ENCODE peak calls at places on chromosome 17, in five cellular contexts. One of them, this sample, is unnamed.

GRCh38 chr17:33520404-33521032 is 227.4 kb upstream of the ASIC2 start:
- DNase-seq in EL: peak
- DNase-seq in T47D: peak
- DNase-seq in activated CD4-positive, alpha-beta memory T cell treated with anti-CD3 and anti-CD28 coated beads, Interleukin-2, amount 10 ng/mL, durations not matched to agents 7 days and 5 days: peak
- DNase-seq in NCI-H1417 treated with DMSO at 0.1 percent for 48 hours: no peak
- DNase-seq in this sample: no peak

GRCh38 chr17:15213381-15214087 is 51.6 kb downstream of the PMP22 start:
- DNase-seq in activated CD4-positive, alpha-beta memory T cell treated with anti-CD3 and anti-CD28 coated beads, Interleukin-2, amount 10 ng/mL, durations not matched to agents 7 days and 5 days: no peak
- DNase-seq in T47D: peak
- DNase-seq in EL: peak
- DNase-seq in NCI-H1417 treated with DMSO at 0.1 percent for 48 hours: no peak
- DNase-seq in this sample: no peak

GRCh38 chr17:41048441-41048840 is 1.3 kb upstream of the KRTAP2-1 start:
- DNase-seq in EL: peak
- DNase-seq in NCI-H1417 treated with DMSO at 0.1 percent for 48 hours: no peak
- DNase-seq in activated CD4-positive, alpha-beta memory T cell treated with anti-CD3 and anti-CD28 coated beads, Interleukin-2, amount 10 ng/mL, durations not matched to agents 7 days and 5 days: no peak
- DNase-seq in T47D: no peak
- DNase-seq in this sample: no peak

GRCh38 chr17:73156887-73157870 is 7.6 kb upstream of the SSTR2 start:
- DNase-seq in activated CD4-positive, alpha-beta memory T cell treated with anti-CD3 and anti-CD28 coated beads, Interleukin-2, amount 10 ng/mL, durations not matched to agents 7 days and 5 days: no peak
- DNase-seq in T47D: no peak
- DNase-seq in EL: no peak
- DNase-seq in NCI-H1417 treated with DMSO at 0.1 percent for 48 hours: no peak
- DNase-seq in this sample: no peak

GRCh38 chr17:32226881-32227280 is 38.8 kb upstream of the RHBDL3 start:
- DNase-seq in EL: no peak
- DNase-seq in activated CD4-positive, alpha-beta memory T cell treated with anti-CD3 and anti-CD28 coated beads, Interleukin-2, amount 10 ng/mL, durations not matched to agents 7 days and 5 days: no peak
- DNase-seq in T47D: no peak
- DNase-seq in NCI-H1417 treated with DMSO at 0.1 percent for 48 hours: no peak
- DNase-seq in this sample: no peak

GRCh38 chr17:64077409-64077808 is 52.5 kb downstream of the ERN1 start:
- DNase-seq in NCI-H1417 treated with DMSO at 0.1 percent for 48 hours: no peak
- DNase-seq in T47D: no peak
- DNase-seq in EL: no peak
- DNase-seq in activated CD4-positive, alpha-beta memory T cell treated with anti-CD3 and anti-CD28 coated beads, Interleukin-2, amount 10 ng/mL, durations not matched to agents 7 days and 5 days: no peak
- DNase-seq in this sample: no peak

GRCh38 chr17:11170901-11171300 is 70.1 kb upstream of the SHISA6 start:
- DNase-seq in T47D: no peak
- DNase-seq in NCI-H1417 treated with DMSO at 0.1 percent for 48 hours: no peak
- DNase-seq in EL: no peak
- DNase-seq in activated CD4-positive, alpha-beta memory T cell treated with anti-CD3 and anti-CD28 coated beads, Interleukin-2, amount 10 ng/mL, durations not matched to agents 7 days and 5 days: no peak
- DNase-seq in this sample: no peak

GRCh38 chr17:42055496-42055895 is 5.1 kb upstream of the C17orf113 start:
- DNase-seq in NCI-H1417 treated with DMSO at 0.1 percent for 48 hours: no peak
- DNase-seq in EL: peak
- DNase-seq in T47D: no peak
- DNase-seq in activated CD4-positive, alpha-beta memory T cell treated with anti-CD3 and anti-CD28 coated beads, Interleukin-2, amount 10 ng/mL, durations not matched to agents 7 days and 5 days: no peak
- DNase-seq in this sample: no peak

GRCh38 chr17:57584050-57584551 is 161.0 kb downstream of the CCDC182 start:
- DNase-seq in activated CD4-positive, alpha-beta memory T cell treated with anti-CD3 and anti-CD28 coated beads, Interleukin-2, amount 10 ng/mL, durations not matched to agents 7 days and 5 days: no peak
- DNase-seq in EL: no peak
- DNase-seq in NCI-H1417 treated with DMSO at 0.1 percent for 48 hours: no peak
- DNase-seq in T47D: no peak
- DNase-seq in this sample: no peak

GRCh38 chr17:81392909-81393654 is 2.2 kb upstream of the BAHCC1 start:
- DNase-seq in T47D: peak
- DNase-seq in EL: no peak
- DNase-seq in activated CD4-positive, alpha-beta memory T cell treated with anti-CD3 and anti-CD28 coated beads, Interleukin-2, amount 10 ng/mL, durations not matched to agents 7 days and 5 days: no peak
- DNase-seq in NCI-H1417 treated with DMSO at 0.1 percent for 48 hours: no peak
- DNase-seq in this sample: no peak

GRCh38 chr17:18988546-18989173 is 15.9 kb downstream of the FAM83G start:
- DNase-seq in NCI-H1417 treated with DMSO at 0.1 percent for 48 hours: no peak
- DNase-seq in activated CD4-positive, alpha-beta memory T cell treated with anti-CD3 and anti-CD28 coated beads, Interleukin-2, amount 10 ng/mL, durations not matched to agents 7 days and 5 days: no peak
- DNase-seq in EL: no peak
- DNase-seq in T47D: no peak
- DNase-seq in this sample: no peak

GRCh38 chr17:50056217-50056960 is 479 bp downstream of the ITGA3 start:
- DNase-seq in NCI-H1417 treated with DMSO at 0.1 percent for 48 hours: no peak
- DNase-seq in T47D: peak
- DNase-seq in activated CD4-positive, alpha-beta memory T cell treated with anti-CD3 and anti-CD28 coated beads, Interleukin-2, amount 10 ng/mL, durations not matched to agents 7 days and 5 days: peak
- DNase-seq in EL: peak
- DNase-seq in this sample: peak

GRCh38 chr17:7355053-7355452 is at the start of gene TMEM95:
- DNase-seq in T47D: no peak
- DNase-seq in activated CD4-positive, alpha-beta memory T cell treated with anti-CD3 and anti-CD28 coated beads, Interleukin-2, amount 10 ng/mL, durations not matched to agents 7 days and 5 days: no peak
- DNase-seq in NCI-H1417 treated with DMSO at 0.1 percent for 48 hours: no peak
- DNase-seq in EL: peak
- DNase-seq in this sample: no peak

GRCh38 chr17:6981426-6981825 is 14.4 kb upstream of the ALOX12 start:
- DNase-seq in EL: no peak
- DNase-seq in activated CD4-positive, alpha-beta memory T cell treated with anti-CD3 and anti-CD28 coated beads, Interleukin-2, amount 10 ng/mL, durations not matched to agents 7 days and 5 days: no peak
- DNase-seq in NCI-H1417 treated with DMSO at 0.1 percent for 48 hours: no peak
- DNase-seq in T47D: no peak
- DNase-seq in this sample: no peak

GRCh38 chr17:56185905-56186783 is 32.9 kb downstream of the ANKFN1 start:
- DNase-seq in activated CD4-positive, alpha-beta memory T cell treated with anti-CD3 and anti-CD28 coated beads, Interleukin-2, amount 10 ng/mL, durations not matched to agents 7 days and 5 days: no peak
- DNase-seq in EL: peak
- DNase-seq in T47D: no peak
- DNase-seq in NCI-H1417 treated with DMSO at 0.1 percent for 48 hours: no peak
- DNase-seq in this sample: no peak

GRCh38 chr17:48996696-48997102 is 486 bp upstream of the IGF2BP1 start:
- DNase-seq in activated CD4-positive, alpha-beta memory T cell treated with anti-CD3 and anti-CD28 coated beads, Interleukin-2, amount 10 ng/mL, durations not matched to agents 7 days and 5 days: no peak
- DNase-seq in NCI-H1417 treated with DMSO at 0.1 percent for 48 hours: no peak
- DNase-seq in T47D: no peak
- DNase-seq in EL: no peak
- DNase-seq in this sample: no peak

GRCh38 chr17:67335245-67335835 is 31.0 kb downstream of the PSMD12 start:
- DNase-seq in NCI-H1417 treated with DMSO at 0.1 percent for 48 hours: no peak
- DNase-seq in activated CD4-positive, alpha-beta memory T cell treated with anti-CD3 and anti-CD28 coated beads, Interleukin-2, amount 10 ng/mL, durations not matched to agents 7 days and 5 days: no peak
- DNase-seq in EL: no peak
- DNase-seq in T47D: no peak
- DNase-seq in this sample: no peak

GRCh38 chr17:47810200-47810821 is 11.3 kb downstream of the OSBPL7 start:
- DNase-seq in EL: peak
- DNase-seq in activated CD4-positive, alpha-beta memory T cell treated with anti-CD3 and anti-CD28 coated beads, Interleukin-2, amount 10 ng/mL, durations not matched to agents 7 days and 5 days: peak
- DNase-seq in T47D: peak
- DNase-seq in NCI-H1417 treated with DMSO at 0.1 percent for 48 hours: no peak
- DNase-seq in this sample: peak

GRCh38 chr17:28416703-28417311 is 10.8 kb upstream of the SLC46A1 start:
- DNase-seq in activated CD4-positive, alpha-beta memory T cell treated with anti-CD3 and anti-CD28 coated beads, Interleukin-2, amount 10 ng/mL, durations not matched to agents 7 days and 5 days: peak
- DNase-seq in NCI-H1417 treated with DMSO at 0.1 percent for 48 hours: peak
- DNase-seq in T47D: peak
- DNase-seq in EL: peak
- DNase-seq in this sample: peak

GRCh38 chr17:7132511-7133094 is 18.0 kb upstream of the ASGR2 start:
- DNase-seq in activated CD4-positive, alpha-beta memory T cell treated with anti-CD3 and anti-CD28 coated beads, Interleukin-2, amount 10 ng/mL, durations not matched to agents 7 days and 5 days: peak
- DNase-seq in T47D: no peak
- DNase-seq in NCI-H1417 treated with DMSO at 0.1 percent for 48 hours: no peak
- DNase-seq in EL: no peak
- DNase-seq in this sample: peak

GRCh38 chr17:27595208-27595607 is 35.8 kb upstream of the LGALS9 start:
- DNase-seq in activated CD4-positive, alpha-beta memory T cell treated with anti-CD3 and anti-CD28 coated beads, Interleukin-2, amount 10 ng/mL, durations not matched to agents 7 days and 5 days: no peak
- DNase-seq in T47D: no peak
- DNase-seq in EL: no peak
- DNase-seq in NCI-H1417 treated with DMSO at 0.1 percent for 48 hours: no peak
- DNase-seq in this sample: no peak

GRCh38 chr17:72380120-72380519 is 259.3 kb downstream of the SOX9 start:
- DNase-seq in EL: no peak
- DNase-seq in T47D: no peak
- DNase-seq in NCI-H1417 treated with DMSO at 0.1 percent for 48 hours: no peak
- DNase-seq in activated CD4-positive, alpha-beta memory T cell treated with anti-CD3 and anti-CD28 coated beads, Interleukin-2, amount 10 ng/mL, durations not matched to agents 7 days and 5 days: no peak
- DNase-seq in this sample: no peak

GRCh38 chr17:3935140-3935542 is 18.9 kb upstream of the P2RX1 start:
- DNase-seq in NCI-H1417 treated with DMSO at 0.1 percent for 48 hours: no peak
- DNase-seq in activated CD4-positive, alpha-beta memory T cell treated with anti-CD3 and anti-CD28 coated beads, Interleukin-2, amount 10 ng/mL, durations not matched to agents 7 days and 5 days: peak
- DNase-seq in T47D: peak
- DNase-seq in EL: peak
- DNase-seq in this sample: peak

GRCh38 chr17:13384626-13385025 is 217.1 kb downstream of the HS3ST3A1 start:
- DNase-seq in NCI-H1417 treated with DMSO at 0.1 percent for 48 hours: no peak
- DNase-seq in activated CD4-positive, alpha-beta memory T cell treated with anti-CD3 and anti-CD28 coated beads, Interleukin-2, amount 10 ng/mL, durations not matched to agents 7 days and 5 days: no peak
- DNase-seq in T47D: no peak
- DNase-seq in EL: no peak
- DNase-seq in this sample: no peak

This sample was measured in immature natural killer cell.